ENCODE peak calls at places on chromosomes 11 and 22, in eight cellular contexts. One of them, this sample, is unnamed.

GRCh38 chr11:17548444-17548843 is 1.4 kb downstream of the OTOG start:
- DNase-seq in cardiac muscle cell: no peak
- DNase-seq in HuH-7.5: no peak
- DNase-seq in colonic mucosa: no peak
- DNase-seq in H4: no peak
- DNase-seq in stimulated activated CD8-positive, alpha-beta memory T cell treated with anti-CD3 and anti-CD28 coated beads, Interleukin-4, amount 100 ng/mL, for 24 hours: no peak
- DNase-seq in nephron progenitor cell: no peak
- DNase-seq in EL: no peak
- DNase-seq in this sample: no peak

GRCh38 chr11:120830092-120830491 is 193.8 kb upstream of the TBCEL start:
- DNase-seq in HuH-7.5: no peak
- DNase-seq in colonic mucosa: no peak
- DNase-seq in stimulated activated CD8-positive, alpha-beta memory T cell treated with anti-CD3 and anti-CD28 coated beads, Interleukin-4, amount 100 ng/mL, for 24 hours: no peak
- DNase-seq in H4: peak
- DNase-seq in EL: no peak
- DNase-seq in cardiac muscle cell: no peak
- DNase-seq in nephron progenitor cell: no peak
- DNase-seq in this sample: no peak

GRCh38 chr11:326592-326841 is 5.9 kb upstream of the IFITM3 start:
- DNase-seq in EL: no peak
- DNase-seq in H4: no peak
- DNase-seq in stimulated activated CD8-positive, alpha-beta memory T cell treated with anti-CD3 and anti-CD28 coated beads, Interleukin-4, amount 100 ng/mL, for 24 hours: no peak
- DNase-seq in colonic mucosa: no peak
- DNase-seq in HuH-7.5: no peak
- DNase-seq in nephron progenitor cell: no peak
- DNase-seq in cardiac muscle cell: no peak
- DNase-seq in this sample: no peak

GRCh38 chr22:24156146-24156914 is 25.0 kb upstream of the SUSD2 start:
- DNase-seq in colonic mucosa: peak
- DNase-seq in EL: peak
- DNase-seq in cardiac muscle cell: peak
- DNase-seq in H4: no peak
- DNase-seq in stimulated activated CD8-positive, alpha-beta memory T cell treated with anti-CD3 and anti-CD28 coated beads, Interleukin-4, amount 100 ng/mL, for 24 hours: peak
- DNase-seq in nephron progenitor cell: peak
- DNase-seq in HuH-7.5: peak
- DNase-seq in this sample: no peak

GRCh38 chr11:113683481-113684046 is 22.5 kb downstream of the TMPRSS5 start:
- DNase-seq in colonic mucosa: no peak
- DNase-seq in H4: no peak
- DNase-seq in cardiac muscle cell: no peak
- DNase-seq in EL: no peak
- DNase-seq in nephron progenitor cell: no peak
- DNase-seq in HuH-7.5: no peak
- DNase-seq in stimulated activated CD8-positive, alpha-beta memory T cell treated with anti-CD3 and anti-CD28 coated beads, Interleukin-4, amount 100 ng/mL, for 24 hours: no peak
- DNase-seq in this sample: no peak

GRCh38 chr11:35148163-35148562 is 9.2 kb downstream of the CD44 start:
- DNase-seq in HuH-7.5: no peak
- DNase-seq in colonic mucosa: no peak
- DNase-seq in EL: no peak
- DNase-seq in cardiac muscle cell: no peak
- DNase-seq in stimulated activated CD8-positive, alpha-beta memory T cell treated with anti-CD3 and anti-CD28 coated beads, Interleukin-4, amount 100 ng/mL, for 24 hours: no peak
- DNase-seq in H4: no peak
- DNase-seq in nephron progenitor cell: no peak
- DNase-seq in this sample: no peak

GRCh38 chr22:31279327-31279669 is 13.0 kb downstream of the PIK3IP1 start:
- DNase-seq in stimulated activated CD8-positive, alpha-beta memory T cell treated with anti-CD3 and anti-CD28 coated beads, Interleukin-4, amount 100 ng/mL, for 24 hours: no peak
- DNase-seq in colonic mucosa: no peak
- DNase-seq in HuH-7.5: no peak
- DNase-seq in H4: no peak
- DNase-seq in cardiac muscle cell: no peak
- DNase-seq in nephron progenitor cell: no peak
- DNase-seq in EL: no peak
- DNase-seq in this sample: no peak

GRCh38 chr11:96012086-96012824 is 88.3 kb upstream of the MTMR2 start:
- DNase-seq in EL: peak
- DNase-seq in cardiac muscle cell: peak
- DNase-seq in nephron progenitor cell: peak
- DNase-seq in HuH-7.5: peak
- DNase-seq in H4: no peak
- DNase-seq in stimulated activated CD8-positive, alpha-beta memory T cell treated with anti-CD3 and anti-CD28 coated beads, Interleukin-4, amount 100 ng/mL, for 24 hours: no peak
- DNase-seq in colonic mucosa: peak
- DNase-seq in this sample: peak

GRCh38 chr22:32764330-32765116 is 37.0 kb upstream of the TIMP3 start:
- DNase-seq in nephron progenitor cell: no peak
- DNase-seq in EL: peak
- DNase-seq in stimulated activated CD8-positive, alpha-beta memory T cell treated with anti-CD3 and anti-CD28 coated beads, Interleukin-4, amount 100 ng/mL, for 24 hours: no peak
- DNase-seq in HuH-7.5: no peak
- DNase-seq in H4: peak
- DNase-seq in cardiac muscle cell: peak
- DNase-seq in colonic mucosa: peak
- DNase-seq in this sample: no peak

GRCh38 chr11:3710485-3711259 is 39.5 kb upstream of the CHRNA10 start:
- DNase-seq in nephron progenitor cell: no peak
- DNase-seq in colonic mucosa: no peak
- DNase-seq in EL: peak
- DNase-seq in stimulated activated CD8-positive, alpha-beta memory T cell treated with anti-CD3 and anti-CD28 coated beads, Interleukin-4, amount 100 ng/mL, for 24 hours: no peak
- DNase-seq in H4: no peak
- DNase-seq in cardiac muscle cell: no peak
- DNase-seq in HuH-7.5: no peak
- DNase-seq in this sample: no peak

GRCh38 chr22:36775589-36775965 is 342 bp downstream of the IFT27 start:
- DNase-seq in cardiac muscle cell: peak
- DNase-seq in nephron progenitor cell: peak
- DNase-seq in H4: no peak
- DNase-seq in HuH-7.5: no peak
- DNase-seq in EL: no peak
- DNase-seq in colonic mucosa: peak
- DNase-seq in stimulated activated CD8-positive, alpha-beta memory T cell treated with anti-CD3 and anti-CD28 coated beads, Interleukin-4, amount 100 ng/mL, for 24 hours: peak
- DNase-seq in this sample: no peak

GRCh38 chr11:93169950-93170561 is 27.7 kb downstream of the SLC36A4 start:
- DNase-seq in H4: peak
- DNase-seq in nephron progenitor cell: no peak
- DNase-seq in HuH-7.5: no peak
- DNase-seq in stimulated activated CD8-positive, alpha-beta memory T cell treated with anti-CD3 and anti-CD28 coated beads, Interleukin-4, amount 100 ng/mL, for 24 hours: no peak
- DNase-seq in EL: peak
- DNase-seq in colonic mucosa: no peak
- DNase-seq in cardiac muscle cell: peak
- DNase-seq in this sample: no peak

GRCh38 chr11:111957663-111958415 is 20.7 kb downstream of the DIXDC1 start:
- DNase-seq in HuH-7.5: no peak
- DNase-seq in H4: no peak
- DNase-seq in cardiac muscle cell: no peak
- DNase-seq in EL: no peak
- DNase-seq in colonic mucosa: no peak
- DNase-seq in stimulated activated CD8-positive, alpha-beta memory T cell treated with anti-CD3 and anti-CD28 coated beads, Interleukin-4, amount 100 ng/mL, for 24 hours: no peak
- DNase-seq in nephron progenitor cell: no peak
- DNase-seq in this sample: no peak

GRCh38 chr22:41074061-41074460 is 18.3 kb upstream of the EP300 start:
- DNase-seq in stimulated activated CD8-positive, alpha-beta memory T cell treated with anti-CD3 and anti-CD28 coated beads, Interleukin-4, amount 100 ng/mL, for 24 hours: no peak
- DNase-seq in nephron progenitor cell: no peak
- DNase-seq in EL: no peak
- DNase-seq in H4: no peak
- DNase-seq in colonic mucosa: no peak
- DNase-seq in cardiac muscle cell: no peak
- DNase-seq in HuH-7.5: no peak
- DNase-seq in this sample: no peak

GRCh38 chr22:35437038-35437437 is 37.1 kb downstream of the MCM5 start:
- DNase-seq in EL: peak
- DNase-seq in H4: no peak
- DNase-seq in stimulated activated CD8-positive, alpha-beta memory T cell treated with anti-CD3 and anti-CD28 coated beads, Interleukin-4, amount 100 ng/mL, for 24 hours: no peak
- DNase-seq in HuH-7.5: no peak
- DNase-seq in colonic mucosa: no peak
- DNase-seq in cardiac muscle cell: no peak
- DNase-seq in nephron progenitor cell: no peak
- DNase-seq in this sample: no peak

GRCh38 chr11:57456960-57457642 is 3.2 kb upstream of the RTN4RL2 start:
- DNase-seq in nephron progenitor cell: peak
- DNase-seq in H4: peak
- DNase-seq in colonic mucosa: peak
- DNase-seq in EL: peak
- DNase-seq in HuH-7.5: peak
- DNase-seq in cardiac muscle cell: peak
- DNase-seq in stimulated activated CD8-positive, alpha-beta memory T cell treated with anti-CD3 and anti-CD28 coated beads, Interleukin-4, amount 100 ng/mL, for 24 hours: peak
- DNase-seq in this sample: peak

GRCh38 chr11:63663809-63664208 is 7.4 kb downstream of the ATL3 start:
- DNase-seq in stimulated activated CD8-positive, alpha-beta memory T cell treated with anti-CD3 and anti-CD28 coated beads, Interleukin-4, amount 100 ng/mL, for 24 hours: no peak
- DNase-seq in H4: peak
- DNase-seq in cardiac muscle cell: no peak
- DNase-seq in HuH-7.5: no peak
- DNase-seq in nephron progenitor cell: no peak
- DNase-seq in EL: peak
- DNase-seq in colonic mucosa: no peak
- DNase-seq in this sample: peak

This sample was measured in SJSA1.